ENCODE peak calls at places on chromosome 21, in ten cellular contexts. One of them, this sample, is unnamed.

GRCh38 chr21:16058896-16059295 is 329.1 kb downstream of the USP25 start:
- DNase-seq in prostate gland: no peak
- DNase-seq in GM12891: no peak
- DNase-seq in right lobe of liver: no peak
- DNase-seq in erythroblast: no peak
- DNase-seq in adrenal gland: no peak
- DNase-seq in heart left ventricle: no peak
- DNase-seq in ovary: no peak
- DNase-seq in breast epithelium: no peak
- DNase-seq in esophagus squamous epithelium: no peak
- DNase-seq in this sample: no peak

GRCh38 chr21:15943009-15943666 is 213.4 kb downstream of the USP25 start:
- DNase-seq in GM12891: no peak
- DNase-seq in heart left ventricle: no peak
- DNase-seq in breast epithelium: no peak
- DNase-seq in erythroblast: no peak
- DNase-seq in prostate gland: no peak
- DNase-seq in right lobe of liver: no peak
- DNase-seq in ovary: no peak
- DNase-seq in adrenal gland: no peak
- DNase-seq in esophagus squamous epithelium: no peak
- DNase-seq in this sample: no peak

GRCh38 chr21:23579573-23579972 is 2027.7 kb downstream of the MRPL39 start:
- DNase-seq in GM12891: no peak
- DNase-seq in erythroblast: no peak
- DNase-seq in esophagus squamous epithelium: no peak
- DNase-seq in breast epithelium: no peak
- DNase-seq in prostate gland: no peak
- DNase-seq in heart left ventricle: no peak
- DNase-seq in right lobe of liver: no peak
- DNase-seq in adrenal gland: no peak
- DNase-seq in ovary: no peak
- DNase-seq in this sample: no peak

GRCh38 chr21:41926068-41926806 is 27.6 kb downstream of the C2CD2 start:
- DNase-seq in ovary: no peak
- DNase-seq in GM12891: no peak
- DNase-seq in breast epithelium: no peak
- DNase-seq in right lobe of liver: no peak
- DNase-seq in heart left ventricle: no peak
- DNase-seq in prostate gland: peak; percentile 35
- DNase-seq in adrenal gland: peak; percentile 50
- DNase-seq in esophagus squamous epithelium: no peak
- DNase-seq in erythroblast: peak; percentile 61
- DNase-seq in this sample: no peak

GRCh38 chr21:33428669-33429068 is 25.5 kb downstream of the IFNGR2 start:
- DNase-seq in GM12891: no peak
- DNase-seq in ovary: no peak
- DNase-seq in breast epithelium: no peak
- DNase-seq in erythroblast: no peak
- DNase-seq in prostate gland: peak; percentile 66
- DNase-seq in adrenal gland: no peak
- DNase-seq in right lobe of liver: no peak
- DNase-seq in esophagus squamous epithelium: no peak
- DNase-seq in heart left ventricle: no peak
- DNase-seq in this sample: peak; percentile 78

GRCh38 chr21:32562915-32563314 is 22.4 kb downstream of the TCP10L start:
- DNase-seq in esophagus squamous epithelium: no peak
- DNase-seq in GM12891: no peak
- DNase-seq in ovary: no peak
- DNase-seq in adrenal gland: no peak
- DNase-seq in breast epithelium: no peak
- DNase-seq in right lobe of liver: no peak
- DNase-seq in prostate gland: no peak
- DNase-seq in erythroblast: peak; percentile 27
- DNase-seq in heart left ventricle: no peak
- DNase-seq in this sample: no peak

GRCh38 chr21:27371688-27372331 is 404.9 kb upstream of the ADAMTS5 start:
- DNase-seq in prostate gland: no peak
- DNase-seq in esophagus squamous epithelium: no peak
- DNase-seq in right lobe of liver: no peak
- DNase-seq in heart left ventricle: no peak
- DNase-seq in ovary: no peak
- DNase-seq in erythroblast: no peak
- DNase-seq in adrenal gland: no peak
- DNase-seq in GM12891: no peak
- DNase-seq in breast epithelium: no peak
- DNase-seq in this sample: no peak

GRCh38 chr21:27045281-27045985 is 78.5 kb upstream of the ADAMTS5 start:
- DNase-seq in ovary: no peak
- DNase-seq in right lobe of liver: no peak
- DNase-seq in esophagus squamous epithelium: no peak
- DNase-seq in breast epithelium: no peak
- DNase-seq in heart left ventricle: no peak
- DNase-seq in GM12891: no peak
- DNase-seq in adrenal gland: no peak
- DNase-seq in erythroblast: no peak
- DNase-seq in prostate gland: no peak
- DNase-seq in this sample: no peak

DNA sequence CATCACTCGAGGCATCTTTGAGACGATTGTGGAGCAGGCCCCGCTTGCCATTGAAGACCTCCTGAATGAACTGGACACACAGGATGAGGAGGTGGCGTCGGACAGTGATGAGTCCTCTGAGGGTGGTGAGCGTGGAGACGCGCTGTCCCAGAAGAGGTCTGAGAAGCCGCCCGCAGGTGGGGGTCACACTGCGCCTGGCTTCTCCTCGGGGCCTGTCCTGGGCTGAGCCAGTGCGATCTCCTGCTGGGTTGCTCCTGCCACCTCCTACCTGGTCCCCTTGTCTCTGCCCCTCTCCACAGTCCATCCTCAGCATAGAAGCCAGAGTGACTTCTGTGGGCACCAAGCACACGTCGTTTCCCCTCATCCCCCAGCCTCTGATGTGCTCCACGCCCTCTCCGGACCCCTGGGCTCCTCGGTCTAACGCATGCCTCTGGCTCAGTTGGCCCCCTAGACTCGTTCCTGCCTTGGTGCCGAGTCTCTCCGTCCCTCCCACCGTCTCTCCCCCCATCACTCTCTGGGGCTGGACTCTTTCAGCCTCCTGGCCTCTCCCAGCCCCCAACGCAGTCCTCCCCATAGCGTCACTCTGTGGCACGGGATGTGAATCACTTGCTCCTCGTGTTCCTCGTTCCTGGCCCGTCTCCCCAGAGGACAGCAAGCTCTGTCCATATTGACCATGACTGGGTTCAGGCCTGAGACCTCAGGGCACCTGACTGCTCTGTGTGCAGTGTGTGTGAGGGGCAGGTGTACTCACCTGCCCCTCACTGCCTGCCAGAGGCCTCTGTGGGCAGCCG is 8.7 kb downstream of the RRP1 start:
- DNase-seq in prostate gland: no peak
- DNase-seq in adrenal gland: no peak
- DNase-seq in erythroblast: no peak
- DNase-seq in ovary: no peak
- DNase-seq in GM12891: no peak
- DNase-seq in heart left ventricle: no peak
- DNase-seq in esophagus squamous epithelium: no peak
- DNase-seq in breast epithelium: no peak
- DNase-seq in right lobe of liver: no peak
- DNase-seq in this sample: no peak
- TF ChIP-seq POLR2A in prostate gland: no peak
- TF ChIP-seq POLR2A in adrenal gland: no peak
- TF ChIP-seq POLR2A in erythroblast: no peak
- TF ChIP-seq POLR2A in ovary: no peak
- TF ChIP-seq POLR2A in GM12891: no peak
- TF ChIP-seq POLR2A in heart left ventricle: no peak
- TF ChIP-seq POLR2A in esophagus squamous epithelium: no peak
- TF ChIP-seq POLR2A in breast epithelium: no peak
- TF ChIP-seq POLR2A in right lobe of liver: no peak
- TF ChIP-seq POLR2A in this sample: no peak

DNA sequence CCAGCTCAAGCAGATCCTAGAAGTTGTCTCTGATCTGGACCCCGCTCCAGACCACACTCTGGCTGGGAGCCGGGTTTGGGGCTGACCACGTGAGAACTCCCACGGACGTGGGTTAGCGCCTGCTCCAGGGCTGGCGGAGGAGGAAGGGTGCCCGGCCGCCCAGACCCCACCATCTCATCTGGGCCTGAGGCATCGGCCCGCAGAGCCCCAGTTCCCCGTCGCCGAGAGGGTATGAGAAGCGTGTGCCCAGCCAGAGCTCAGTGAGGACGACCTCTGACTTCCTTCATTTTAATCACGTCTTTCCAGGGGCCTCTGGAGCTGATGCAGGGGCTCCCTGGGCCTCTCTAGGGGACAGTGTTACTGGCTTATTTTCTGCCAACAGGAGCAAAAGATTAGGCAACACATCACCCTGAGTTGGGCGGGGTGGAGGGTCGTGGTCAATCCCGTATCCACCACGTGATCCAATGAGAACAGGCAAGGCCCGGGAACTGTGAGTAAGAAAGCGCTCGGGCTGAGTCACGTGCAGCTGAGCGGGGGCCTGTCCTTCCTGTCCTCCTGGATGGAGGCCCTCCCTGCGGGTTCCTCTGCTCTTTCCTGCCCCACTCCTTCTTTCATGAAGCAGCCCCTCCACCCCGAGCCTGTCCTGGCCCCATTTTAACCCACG is 81.1 kb downstream of the SIK1 start:
- DNase-seq in breast epithelium: no peak
- DNase-seq in esophagus squamous epithelium: no peak
- DNase-seq in adrenal gland: no peak
- DNase-seq in ovary: no peak
- DNase-seq in erythroblast: no peak
- DNase-seq in heart left ventricle: no peak
- DNase-seq in GM12891: no peak
- DNase-seq in prostate gland: no peak
- DNase-seq in right lobe of liver: no peak
- DNase-seq in this sample: peak; percentile 85
- TF ChIP-seq POLR2A in breast epithelium: no peak
- TF ChIP-seq POLR2A in esophagus squamous epithelium: no peak
- TF ChIP-seq POLR2A in adrenal gland: no peak
- TF ChIP-seq POLR2A in ovary: no peak
- TF ChIP-seq POLR2A in erythroblast: no peak
- TF ChIP-seq POLR2A in heart left ventricle: no peak
- TF ChIP-seq POLR2A in GM12891: no peak
- TF ChIP-seq POLR2A in prostate gland: no peak
- TF ChIP-seq POLR2A in right lobe of liver: no peak
- TF ChIP-seq POLR2A in this sample: no peak

DNA sequence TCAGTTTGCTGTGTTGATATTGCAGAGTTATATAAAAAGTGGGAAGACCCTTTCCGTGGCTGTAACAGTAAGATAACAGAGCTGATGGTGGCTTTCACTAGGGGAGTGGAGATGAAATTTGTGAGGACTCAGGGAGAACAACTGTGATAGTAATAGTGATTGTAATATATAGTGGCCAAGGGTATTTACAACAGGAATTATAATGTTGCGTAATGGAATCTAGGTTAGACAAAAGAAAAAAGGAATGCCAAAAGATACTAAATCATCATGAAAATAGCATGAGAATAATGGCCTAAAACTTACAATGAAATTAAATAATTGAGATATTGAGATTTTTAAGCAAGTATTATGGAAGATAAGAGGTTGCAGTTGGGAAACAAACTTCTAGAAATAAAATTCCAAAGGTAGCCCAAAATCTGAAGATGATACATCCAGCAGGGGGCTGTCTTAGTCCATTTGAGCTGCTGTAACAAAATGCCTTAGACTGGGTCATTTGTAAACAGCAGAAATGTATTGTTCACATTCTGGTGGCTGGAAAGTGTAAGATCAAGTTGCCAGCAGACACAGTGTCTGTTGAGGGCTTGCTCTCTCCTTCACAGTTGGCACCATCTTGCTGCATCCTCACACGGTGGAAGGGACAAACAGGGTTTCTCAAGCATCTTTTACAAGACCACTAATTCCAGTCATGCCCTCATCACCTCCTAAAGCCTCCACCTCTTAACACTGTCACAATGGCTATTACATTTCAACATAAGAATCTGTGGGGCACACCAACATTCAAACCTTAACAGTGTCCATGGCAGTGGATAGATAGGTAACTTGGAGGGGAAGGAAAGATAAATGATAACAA is 711.2 kb downstream of the MRPL39 start:
- DNase-seq in heart left ventricle: no peak
- DNase-seq in adrenal gland: peak; percentile 59
- DNase-seq in breast epithelium: no peak
- DNase-seq in ovary: peak; percentile 37
- DNase-seq in prostate gland: peak; percentile 18
- DNase-seq in right lobe of liver: no peak
- DNase-seq in GM12891: no peak
- DNase-seq in esophagus squamous epithelium: no peak
- DNase-seq in erythroblast: peak; percentile 1
- DNase-seq in this sample: no peak
- TF ChIP-seq POLR2A in heart left ventricle: no peak
- TF ChIP-seq POLR2A in adrenal gland: no peak
- TF ChIP-seq POLR2A in breast epithelium: no peak
- TF ChIP-seq POLR2A in ovary: no peak
- TF ChIP-seq POLR2A in prostate gland: no peak
- TF ChIP-seq POLR2A in right lobe of liver: no peak
- TF ChIP-seq POLR2A in GM12891: no peak
- TF ChIP-seq POLR2A in esophagus squamous epithelium: no peak
- TF ChIP-seq POLR2A in erythroblast: no peak
- TF ChIP-seq POLR2A in this sample: no peak

GRCh38 chr21:34617753-34618339 is 2.9 kb upstream of the RCAN1 start:
- DNase-seq in GM12891: no peak
- DNase-seq in right lobe of liver: peak; percentile 19
- DNase-seq in esophagus squamous epithelium: no peak
- DNase-seq in prostate gland: no peak
- DNase-seq in breast epithelium: no peak
- DNase-seq in ovary: no peak
- DNase-seq in adrenal gland: peak; percentile 4
- DNase-seq in heart left ventricle: no peak
- DNase-seq in erythroblast: no peak
- DNase-seq in this sample: no peak

GRCh38 chr21:34613679-34614442 is 1.1 kb downstream of the RCAN1 start:
- DNase-seq in adrenal gland: peak; percentile 25
- DNase-seq in prostate gland: peak; percentile 7
- DNase-seq in erythroblast: no peak
- DNase-seq in esophagus squamous epithelium: no peak
- DNase-seq in ovary: no peak
- DNase-seq in heart left ventricle: no peak
- DNase-seq in right lobe of liver: peak; percentile 46
- DNase-seq in breast epithelium: no peak
- DNase-seq in GM12891: no peak
- DNase-seq in this sample: no peak

GRCh38 chr21:34614443-34614692 is 545 bp downstream of the RCAN1 start:
- DNase-seq in GM12891: no peak
- DNase-seq in breast epithelium: no peak
- DNase-seq in esophagus squamous epithelium: no peak
- DNase-seq in heart left ventricle: no peak
- DNase-seq in adrenal gland: no peak
- DNase-seq in erythroblast: no peak
- DNase-seq in prostate gland: no peak
- DNase-seq in right lobe of liver: no peak
- DNase-seq in ovary: no peak
- DNase-seq in this sample: no peak

GRCh38 chr21:34614693-34615486 is at the start of gene RCAN1:
- DNase-seq in esophagus squamous epithelium: peak; percentile 44
- DNase-seq in ovary: peak; percentile 88
- DNase-seq in adrenal gland: peak; percentile 93
- DNase-seq in heart left ventricle: peak; percentile 94
- DNase-seq in prostate gland: peak; percentile 90
- DNase-seq in right lobe of liver: peak; percentile 95
- DNase-seq in GM12891: peak; percentile 87
- DNase-seq in erythroblast: peak; percentile 94
- DNase-seq in breast epithelium: peak; percentile 88
- DNase-seq in this sample: peak; percentile 91

DNA sequence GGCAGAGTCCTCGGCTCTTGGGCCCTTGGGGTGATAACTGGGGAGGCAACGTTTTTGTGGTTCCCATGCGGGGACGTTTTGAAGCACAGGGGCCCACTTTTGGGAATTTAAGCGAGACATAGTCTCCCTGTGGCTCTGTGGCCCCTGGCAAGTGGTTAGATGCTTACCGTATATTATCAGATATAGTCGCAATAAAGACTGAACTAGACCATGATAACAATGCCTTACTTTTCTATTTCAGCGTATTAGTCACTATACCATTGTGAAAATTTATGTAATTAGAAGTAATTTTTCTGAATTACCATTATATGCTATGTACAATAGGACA is 538 bp upstream of the RCAN1 start:
- DNase-seq in ovary: no peak
- DNase-seq in esophagus squamous epithelium: no peak
- DNase-seq in heart left ventricle: no peak
- DNase-seq in GM12891: no peak
- DNase-seq in erythroblast: no peak
- DNase-seq in breast epithelium: no peak
- DNase-seq in right lobe of liver: no peak
- DNase-seq in prostate gland: no peak
- DNase-seq in adrenal gland: no peak
- DNase-seq in this sample: no peak
- TF ChIP-seq POLR2A in ovary: no peak
- TF ChIP-seq POLR2A in esophagus squamous epithelium: no peak
- TF ChIP-seq POLR2A in heart left ventricle: no peak
- TF ChIP-seq POLR2A in GM12891: no peak
- TF ChIP-seq POLR2A in erythroblast: peak; percentile 18
- TF ChIP-seq POLR2A in breast epithelium: no peak
- TF ChIP-seq POLR2A in right lobe of liver: no peak
- TF ChIP-seq POLR2A in prostate gland: no peak
- TF ChIP-seq POLR2A in adrenal gland: no peak
- TF ChIP-seq POLR2A in this sample: no peak